ENCODE peak calls at places on chromosomes 4 and X, in eight cellular contexts. G is HFFc6; K is NCI-H1092 treated with DMSO at 0.1 percent for 48 hours; Y is stimulated activated naive CD8-positive, alpha-beta T cell treated with anti-CD3 and anti-CD28 coated beads, Interleukin-15, Interleukin-2, amounts not matched to agents 100 U/mL and 50 U/mL, for 24 hours; Q is AG08396; O is left colon; E is NCI-H2171; F is lower leg skin. N is an unnamed sample.

GRCh38 chr4:138049350-138049749 is 192.8 kb downstream of the SLC7A11 start:
- DNase-seq in G (no peak), K (no peak), Y (no peak), Q (no peak), O (no peak), E (no peak), F (no peak), N (no peak)

GRCh38 chr4:24855741-24856140 is 57.1 kb downstream of the CCDC149 start:
- DNase-seq in G (peak), K (no peak), Y (no peak), Q (no peak), O (no peak), E (no peak), F (no peak), N (no peak)

GRCh38 chrX:3286196-3286920 is 60.1 kb downstream of the MXRA5 start:
- DNase-seq in G (peak), K (no peak), Y (no peak), Q (no peak), O (no peak), E (no peak), F (no peak), N (no peak)

GRCh38 chrX:55356609-55357008 is 91.9 kb upstream of the PAGE3 start:
- DNase-seq in G (no peak), K (no peak), Y (no peak), Q (no peak), O (no peak), E (no peak), F (no peak), N (no peak)

GRCh38 chr4:40264995-40265909 is 68.4 kb downstream of the RHOH start:
- DNase-seq in G (no peak), K (no peak), Y (peak), Q (no peak), O (peak), E (peak), F (no peak), N (no peak)

GRCh38 chr4:113169368-113169767 is 119.9 kb downstream of the ANK2 start:
- DNase-seq in G (no peak), K (no peak), Y (no peak), Q (no peak), O (no peak), E (no peak), F (no peak), N (no peak)

GRCh38 chrX:55487143-55487542 is 2.5 kb downstream of the USP51 start:
- DNase-seq in G (no peak), K (no peak), Y (no peak), Q (no peak), O (no peak), E (no peak), F (peak), N (peak)

GRCh38 chr4:77433102-77433733 is 172.4 kb upstream of the CXCL13 start:
- DNase-seq in G (peak), K (peak), Y (no peak), Q (peak), O (no peak), E (no peak), F (no peak), N (no peak)

GRCh38 chr4:157838366-157838765 is 334.5 kb downstream of the GASK1B start:
- DNase-seq in G (no peak), K (no peak), Y (no peak), Q (no peak), O (no peak), E (no peak), F (no peak), N (no peak)

GRCh38 chrX:150570512-150570911 is 2.1 kb downstream of the MTM1 start:
- DNase-seq in G (no peak), K (no peak), Y (no peak), Q (no peak), O (no peak), E (no peak), F (no peak), N (no peak)

GRCh38 chr4:110196206-110196870 is 2.1 kb downstream of the ELOVL6 start:
- DNase-seq in G (no peak), K (peak), Y (peak), Q (peak), O (peak), E (no peak), F (peak), N (no peak)

N was measured in esophagus muscularis mucosa.